ENCODE peak calls at places on chromosome 1, in nine cellular contexts. U is GM23338, T is breast epithelium, W is esophagus muscularis mucosa, V is spleen, Y is SK-N-MC, Q is transverse colon, F is suprapubic skin, X is sigmoid colon. C is an unnamed sample.
A peak's percentile ranks its signal among the peaks of the same experiment; 100 is the strongest.

GRCh38 chr1:43705982-43706597 is 1.2 kb upstream of the ST3GAL3 start:
- DNase-seq in U (peak; percentile 50), T (no peak), W (no peak), V (no peak), Y (no peak), Q (no peak), F (no peak), X (no peak), C (no peak)

GRCh38 chr1:58657082-58657481 is 42.8 kb downstream of the MYSM1 start:
- DNase-seq in U (no peak), T (no peak), W (no peak), V (no peak), Y (no peak), Q (no peak), F (no peak), X (no peak), C (no peak)

GRCh38 chr1:16905112-16905855 is 9.5 kb downstream of the RNU1-2 start:
- DNase-seq in U (peak; percentile 80), T (no peak), W (no peak), V (no peak), Y (peak; percentile 99), Q (peak; percentile 54), F (peak; percentile 83), X (peak; percentile 71), C (no peak)

GRCh38 chr1:183844806-183845205 is 39.9 kb downstream of the RGL1 start:
- DNase-seq in U (no peak), T (no peak), W (no peak), V (no peak), Y (no peak), Q (no peak), F (no peak), X (no peak), C (no peak)

GRCh38 chr1:154386643-154387352 is 18.3 kb upstream of the IL6R start:
- DNase-seq in U (no peak), T (no peak), W (no peak), V (peak; percentile 75), Y (no peak), Q (peak; percentile 39), F (no peak), X (peak; percentile 29), C (no peak)

GRCh38 chr1:2412773-2413494 is 570 bp upstream of the PEX10 start:
- DNase-seq in U (no peak), T (no peak), W (peak; percentile 94), V (peak; percentile 90), Y (no peak), Q (peak; percentile 26), F (peak; percentile 75), X (no peak), C (no peak)

GRCh38 chr1:243715285-243715684 is 134.8 kb downstream of the AKT3 start:
- DNase-seq in U (no peak), T (no peak), W (no peak), V (no peak), Y (no peak), Q (no peak), F (no peak), X (no peak), C (no peak)

GRCh38 chr1:158952416-158952815 is 21.1 kb downstream of the PYHIN1 start:
- DNase-seq in U (no peak), T (no peak), W (no peak), V (no peak), Y (no peak), Q (no peak), F (no peak), X (no peak), C (no peak)

GRCh38 chr1:72535470-72535869 is 253.1 kb upstream of the NEGR1 start:
- DNase-seq in U (no peak), T (no peak), W (no peak), V (no peak), Y (no peak), Q (no peak), F (no peak), X (no peak), C (no peak)

GRCh38 chr1:154698320-154699096 is 90.5 kb upstream of the ADAR start:
- DNase-seq in U (no peak), T (no peak), W (no peak), V (no peak), Y (no peak), Q (no peak), F (no peak), X (no peak), C (no peak)

GRCh38 chr1:18599704-18600103 is 30.9 kb upstream of the PAX7 start:
- DNase-seq in U (peak; percentile 43), T (no peak), W (no peak), V (no peak), Y (no peak), Q (no peak), F (no peak), X (no peak), C (no peak)

GRCh38 chr1:31984419-31985347 is 29.0 kb upstream of the KHDRBS1 start:
- DNase-seq in U (no peak), T (no peak), W (no peak), V (no peak), Y (no peak), Q (no peak), F (no peak), X (no peak), C (no peak)

GRCh38 chr1:8061210-8061609 is 35.1 kb upstream of the ERRFI1 start:
- DNase-seq in U (no peak), T (no peak), W (no peak), V (no peak), Y (no peak), Q (no peak), F (no peak), X (no peak), C (peak; percentile 83)

GRCh38 chr1:172450524-172450885 is 6.6 kb upstream of the PIGC start:
- DNase-seq in U (no peak), T (no peak), W (no peak), V (no peak), Y (no peak), Q (peak; percentile 20), F (no peak), X (no peak), C (no peak)

GRCh38 chr1:40845895-40846294 is 16.3 kb downstream of the CITED4 start:
- DNase-seq in U (no peak), T (no peak), W (no peak), V (no peak), Y (no peak), Q (no peak), F (no peak), X (no peak), C (no peak)

GRCh38 chr1:1400576-1401456 is 1.7 kb upstream of the CCNL2 start:
- DNase-seq in U (no peak), T (no peak), W (no peak), V (no peak), Y (no peak), Q (no peak), F (no peak), X (no peak), C (no peak)
- TF ChIP-seq POLR2AphosphoS5 in U (peak; percentile 57), T (no peak), W (no peak), V (peak; percentile 38), Y (peak; percentile 30), Q (no peak), F (no peak), X (no peak), C (no peak)

GRCh38 chr1:12609469-12610003 is 8.5 kb downstream of the DHRS3 start:
- DNase-seq in U (no peak), T (no peak), W (no peak), V (no peak), Y (no peak), Q (no peak), F (no peak), X (no peak), C (no peak)
- TF ChIP-seq POLR2AphosphoS5 in U (no peak), T (no peak), W (no peak), V (no peak), Y (no peak), Q (no peak), F (no peak), X (no peak), C (no peak)

GRCh38 chr1:186620951-186621350 is 59.3 kb downstream of the PTGS2 start:
- DNase-seq in U (no peak), T (no peak), W (no peak), V (no peak), Y (no peak), Q (no peak), F (no peak), X (no peak), C (no peak)

GRCh38 chr1:186615332-186615731 is 64.9 kb downstream of the PTGS2 start:
- DNase-seq in U (no peak), T (no peak), W (no peak), V (no peak), Y (no peak), Q (no peak), F (no peak), X (no peak), C (no peak)

GRCh38 chr1:186623547-186623946 is 56.7 kb downstream of the PTGS2 start:
- DNase-seq in U (no peak), T (no peak), W (no peak), V (no peak), Y (no peak), Q (no peak), F (no peak), X (no peak), C (no peak)

GRCh38 chr1:186620526-186620925 is 59.7 kb downstream of the PTGS2 start:
- DNase-seq in U (no peak), T (no peak), W (no peak), V (no peak), Y (no peak), Q (no peak), F (no peak), X (no peak), C (no peak)

GRCh38 chr1:186617860-186618780 is 62.1 kb downstream of the PTGS2 start:
- DNase-seq in U (peak; percentile 5), T (no peak), W (no peak), V (peak; percentile 87), Y (no peak), Q (peak; percentile 66), F (no peak), X (peak; percentile 70), C (no peak)
- TF ChIP-seq POLR2AphosphoS5 in U (no peak), T (peak; percentile 62), W (peak; percentile 23), V (peak; percentile 82), Y (no peak), Q (no peak), F (no peak), X (peak; percentile 58), C (no peak)

GRCh38 chr1:9374748-9375345 is 82.2 kb downstream of the SPSB1 start:
- DNase-seq in U (no peak), T (no peak), W (no peak), V (no peak), Y (no peak), Q (no peak), F (no peak), X (no peak), C (no peak)

GRCh38 chr1:9375912-9376311 is 83.2 kb downstream of the SPSB1 start:
- DNase-seq in U (no peak), T (no peak), W (no peak), V (no peak), Y (no peak), Q (no peak), F (no peak), X (no peak), C (no peak)

GRCh38 chr1:9376430-9376829 is 83.7 kb downstream of the SPSB1 start:
- DNase-seq in U (no peak), T (no peak), W (no peak), V (no peak), Y (no peak), Q (no peak), F (no peak), X (no peak), C (no peak)

GRCh38 chr1:9378801-9379200 is 86.1 kb downstream of the SPSB1 start:
- DNase-seq in U (no peak), T (no peak), W (no peak), V (no peak), Y (no peak), Q (no peak), F (no peak), X (no peak), C (no peak)

GRCh38 chr1:9376886-9377333 is 84.2 kb downstream of the SPSB1 start:
- DNase-seq in U (no peak), T (no peak), W (peak; percentile 96), V (no peak), Y (no peak), Q (peak; percentile 58), F (peak; percentile 86), X (peak; percentile 96), C (no peak)
- TF ChIP-seq POLR2AphosphoS5 in U (no peak), T (peak; percentile 59), W (peak; percentile 94), V (peak; percentile 28), Y (no peak), Q (peak; percentile 60), F (no peak), X (peak; percentile 86), C (peak; percentile 65)

C was measured in prostate gland.